ENCODE peak calls at places on chromosomes 1 and 21, in four cellular contexts. V, U, S and K are unnamed samples.

GRCh38 chr1:89719502-89720306 is 86.8 kb downstream of the LRRC8C start:
- DNase-seq in V (peak; percentile 50), U (no peak), S (no peak), K (peak; percentile 48)

GRCh38 chr1:175725684-175726083 is 17.7 kb downstream of the TNR start:
- DNase-seq in V (peak; percentile 83), U (peak; percentile 56), S (peak; percentile 46), K (peak; percentile 6)

GRCh38 chr1:221687731-221688487 is 54.0 kb downstream of the DUSP10 start:
- DNase-seq in V (no peak), U (peak; percentile 13), S (no peak), K (no peak)

GRCh38 chr1:11412166-11412565 is 66.8 kb upstream of the DISP3 start:
- DNase-seq in V (no peak), U (no peak), S (no peak), K (no peak)

GRCh38 chr1:181134543-181135461 is 46.3 kb downstream of the IER5 start:
- DNase-seq in V (no peak), U (peak; percentile 50), S (peak; percentile 53), K (peak; percentile 83)

GRCh38 chr1:209839875-209840491 is 12.2 kb downstream of the UTP25 start:
- DNase-seq in V (no peak), U (no peak), S (peak; percentile 96), K (peak; percentile 94)

GRCh38 chr1:204560590-204560989 is 44.4 kb downstream of the MDM4 start:
- DNase-seq in V (no peak), U (no peak), S (peak; percentile 67), K (peak; percentile 17)

GRCh38 chr1:108722292-108722691 is 9.6 kb downstream of the FNDC7 start:
- DNase-seq in V (no peak), U (no peak), S (no peak), K (no peak)

GRCh38 chr1:234889643-234890042 is 239.0 kb downstream of the TOMM20 start:
- DNase-seq in V (no peak), U (no peak), S (peak; percentile 67), K (no peak)

GRCh38 chr1:179888071-179888470 is 6.0 kb downstream of the TOR1AIP1 start:
- DNase-seq in V (no peak), U (no peak), S (no peak), K (no peak)

GRCh38 chr1:242489545-242489944 is 35.0 kb downstream of the PLD5 start:
- DNase-seq in V (no peak), U (no peak), S (no peak), K (no peak)

GRCh38 chr1:169106095-169106920 is at the start of gene ATP1B1:
- DNase-seq in V (peak; percentile 98), U (peak; percentile 84), S (peak; percentile 96), K (peak; percentile 74)

GRCh38 chr1:94858276-94858675 is 38.1 kb downstream of the SLC44A3 start:
- DNase-seq in V (no peak), U (no peak), S (peak; percentile 79), K (peak; percentile 54)

GRCh38 chr21:21971384-21971783 is 973.2 kb downstream of the NCAM2 start:
- DNase-seq in V (no peak), U (no peak), S (peak; percentile 26), K (no peak)

GRCh38 chr1:54403377-54403776 is 2.8 kb downstream of the SSBP3 start:
- DNase-seq in V (no peak), U (no peak), S (no peak), K (no peak)

GRCh38 chr1:119647734-119648619 is at the start of gene ZNF697:
- DNase-seq in V (peak; percentile 95), U (no peak), S (peak; percentile 95), K (peak; percentile 98)

DNA sequence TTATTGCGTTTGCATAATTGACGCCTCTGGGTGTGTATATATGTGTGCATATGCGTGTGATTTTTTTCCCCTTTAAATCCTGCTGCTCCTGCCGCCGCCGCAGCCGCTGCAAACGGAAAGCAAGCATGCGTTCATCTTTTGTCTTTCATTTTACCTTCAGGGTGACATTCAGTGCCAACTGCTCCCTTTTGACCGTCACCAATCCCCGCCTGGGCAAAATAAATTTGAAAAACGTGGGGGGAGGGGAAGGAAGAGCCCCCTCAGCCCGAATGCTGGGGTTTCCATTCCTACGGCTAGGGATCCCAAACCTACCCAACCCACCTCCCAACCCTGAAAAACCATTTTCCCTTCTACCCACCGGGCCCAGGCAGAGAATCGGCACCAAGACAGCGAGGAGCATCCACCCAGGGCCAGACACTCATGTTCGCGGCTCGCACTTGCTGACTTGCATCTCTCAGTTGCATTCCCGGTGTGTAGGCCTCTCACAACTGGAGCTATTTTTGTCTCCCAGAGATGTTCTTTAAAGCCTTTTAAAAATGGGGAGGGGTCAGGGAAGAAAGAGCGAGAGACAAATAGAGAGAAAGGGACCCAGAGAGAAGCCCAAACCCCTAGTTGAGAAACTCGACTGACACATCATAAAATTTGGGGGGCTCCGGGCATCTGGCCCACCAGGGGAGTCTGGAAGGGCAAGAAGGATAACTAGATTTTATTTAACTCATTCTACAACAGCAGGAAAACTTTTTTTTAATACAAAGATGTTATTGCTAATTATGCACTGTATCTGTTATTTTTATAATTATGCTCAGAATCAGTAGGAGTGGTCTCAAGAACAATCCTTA is 367.1 kb upstream of the ESRRG start:
- DNase-seq in V (peak; percentile 12), U (no peak), S (peak; percentile 25), K (no peak)
- TF ChIP-seq EZH2 in V (peak; percentile 61), U (no peak), S (no peak), K (no peak)

GRCh38 chr1:162500805-162501204 is 3.2 kb downstream of the UHMK1 start:
- DNase-seq in V (no peak), U (no peak), S (no peak), K (peak; percentile 69)
- H3K4me2 ChIP-seq in V (no peak overlapping the region), U (peak overlapping the region; percentile 91), S (peak overlapping the region; percentile 87), K (no peak overlapping the region)

GRCh38 chr1:216186131-216186530 is 237.1 kb downstream of the USH2A start:
- DNase-seq in V (no peak), U (no peak), S (no peak), K (no peak)
- TF ChIP-seq EZH2 in V (no peak), U (no peak), S (no peak), K (no peak)

DNA sequence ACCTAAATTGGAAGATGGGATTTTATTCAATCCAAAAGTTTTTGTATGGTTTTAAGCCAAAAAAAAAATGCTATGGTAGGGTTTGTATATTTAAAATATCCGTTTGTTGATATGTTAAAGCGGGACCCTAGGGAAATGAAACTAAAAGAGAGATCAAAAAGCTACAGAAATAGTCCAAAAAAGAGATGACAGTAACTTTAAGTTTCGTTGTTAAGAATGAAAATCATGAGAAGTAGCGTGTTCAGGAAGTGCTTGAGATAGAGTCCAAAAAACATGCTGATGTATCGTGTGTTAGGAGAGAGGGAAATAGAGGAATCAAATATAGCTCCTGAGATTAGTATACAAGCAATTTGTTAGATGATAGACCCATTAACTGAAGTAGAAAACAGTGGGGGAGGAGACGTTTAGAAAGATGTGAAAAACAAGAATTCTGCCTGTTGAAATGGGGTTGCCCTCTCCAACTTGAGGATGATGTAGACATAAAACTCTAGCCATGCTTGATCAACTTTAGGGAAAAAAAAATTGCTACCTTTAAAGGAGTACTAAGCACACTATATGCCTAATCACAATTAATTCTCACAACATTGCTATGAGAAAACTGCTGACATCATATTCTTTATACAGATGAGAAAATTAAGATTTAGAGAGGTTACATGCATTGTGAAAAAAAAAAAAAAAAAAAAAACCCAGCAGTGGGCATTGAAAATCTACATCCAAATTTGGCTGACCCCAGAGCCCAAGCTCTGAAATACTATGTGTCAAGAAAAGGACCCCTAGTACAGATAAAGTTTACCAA is 617.4 kb upstream of the ADGRL2 start:
- DNase-seq in V (no peak), U (no peak), S (no peak), K (no peak)
- H3K4me2 ChIP-seq in V (no peak overlapping the region), U (no peak overlapping the region), S (no peak overlapping the region), K (no peak overlapping the region)

DNA sequence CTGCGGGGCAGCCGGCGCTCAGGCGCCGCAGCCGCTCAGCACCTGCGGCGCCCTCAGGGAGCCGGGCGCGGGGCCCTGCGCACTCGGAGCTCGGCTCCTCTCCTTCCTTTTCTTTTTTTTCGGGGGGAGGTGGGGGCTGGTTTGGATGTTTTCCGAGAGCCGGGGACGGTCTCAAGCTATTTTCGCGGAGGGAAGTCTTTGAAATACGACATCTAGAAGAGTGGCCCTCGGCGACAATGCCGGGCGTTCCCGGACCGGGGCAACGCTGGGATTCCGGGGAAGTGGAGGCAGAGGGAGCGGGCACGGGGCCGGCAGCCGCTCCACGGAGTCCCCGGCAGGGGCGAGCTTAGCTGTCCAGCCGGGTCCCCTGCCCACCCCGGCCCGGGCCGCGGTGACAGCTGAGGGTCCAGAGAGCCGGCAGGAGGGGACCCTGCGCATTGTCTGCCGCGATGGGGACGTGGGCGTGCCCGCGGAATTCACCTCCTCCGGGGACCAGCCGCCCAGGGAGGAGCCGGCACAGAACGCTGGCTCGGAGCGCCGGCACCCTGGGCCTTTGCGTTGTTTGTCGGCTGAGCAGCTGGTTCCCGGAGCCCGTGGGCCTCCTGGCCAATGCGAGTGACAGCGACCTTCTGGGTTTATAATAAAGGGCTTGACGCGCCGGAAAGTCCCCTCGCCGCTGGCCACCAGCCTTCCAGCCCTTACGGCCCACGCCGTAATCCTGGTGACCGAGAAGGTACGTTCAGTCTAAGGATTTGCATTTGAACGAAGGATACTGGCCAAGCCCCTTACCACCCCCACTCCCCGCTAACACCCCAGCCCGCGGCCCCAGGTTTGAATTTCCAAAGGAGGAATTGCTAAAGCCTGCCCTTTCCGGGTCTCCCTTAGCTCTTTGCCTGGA is 582 bp downstream of the SLC37A1 start:
- DNase-seq in V (peak; percentile 61), U (peak; percentile 59), S (peak; percentile 44), K (peak; percentile 24)
- TF ChIP-seq EZH2 in V (peak; percentile 53), U (no peak), S (no peak), K (peak; percentile 44)

DNA sequence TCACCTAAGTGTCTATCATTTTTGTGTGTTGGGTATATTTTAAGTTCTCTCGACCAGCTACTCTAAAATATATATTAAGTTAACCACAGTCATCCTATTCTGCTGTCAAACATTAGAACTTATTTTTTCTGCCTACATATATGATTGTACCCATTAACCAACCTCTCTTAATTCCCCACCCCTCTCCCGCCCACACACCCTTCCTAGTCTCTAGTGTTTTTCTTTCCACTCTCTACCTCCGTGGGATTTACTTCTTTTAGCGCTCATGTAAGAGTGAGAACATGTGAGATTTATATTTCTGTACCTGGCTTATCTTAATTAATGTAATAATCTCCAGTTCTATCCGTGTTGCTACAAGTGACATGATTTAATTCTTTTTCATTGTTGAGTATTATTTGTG is 26.6 kb downstream of the KCNK2 start:
- DNase-seq in V (no peak), U (no peak), S (no peak), K (no peak)
- H3K4me2 ChIP-seq in V (no peak overlapping the region), U (no peak overlapping the region), S (no peak overlapping the region), K (no peak overlapping the region)